ENCODE peak calls at places on chromosomes 11 and 22, in seven cellular contexts. One of them, this sample, is unnamed.

GRCh38 chr22:22820626-22821025 is 67.0 kb upstream of the IGLL5 start:
- DNase-seq in neuronal stem cell: no peak
- DNase-seq in IMR-90: no peak
- DNase-seq in H1: no peak
- DNase-seq in mesendoderm: no peak
- DNase-seq in trophoblast cell: no peak
- DNase-seq in mesenchymal stem cell: no peak
- DNase-seq in this sample: no peak

GRCh38 chr11:69304258-69304657 is 10.3 kb downstream of the MYEOV start:
- DNase-seq in neuronal stem cell: no peak
- DNase-seq in IMR-90: no peak
- DNase-seq in H1: no peak
- DNase-seq in mesendoderm: no peak
- DNase-seq in trophoblast cell: no peak
- DNase-seq in mesenchymal stem cell: no peak
- DNase-seq in this sample: no peak

GRCh38 chr11:102495161-102496042 is 35.1 kb downstream of the MMP7 start:
- DNase-seq in neuronal stem cell: peak; percentile 78
- DNase-seq in IMR-90: peak; percentile 88
- DNase-seq in H1: peak; percentile 63
- DNase-seq in mesendoderm: peak; percentile 86
- DNase-seq in trophoblast cell: peak; percentile 64
- DNase-seq in mesenchymal stem cell: peak; percentile 85
- DNase-seq in this sample: peak; percentile 68

GRCh38 chr11:121099364-121099763 is 1.7 kb upstream of the TECTA start:
- DNase-seq in neuronal stem cell: no peak
- DNase-seq in IMR-90: no peak
- DNase-seq in H1: no peak
- DNase-seq in mesendoderm: no peak
- DNase-seq in trophoblast cell: no peak
- DNase-seq in mesenchymal stem cell: no peak
- DNase-seq in this sample: no peak

GRCh38 chr11:134503596-134503995 is 91.6 kb upstream of the B3GAT1 start:
- DNase-seq in neuronal stem cell: no peak
- DNase-seq in IMR-90: no peak
- DNase-seq in H1: no peak
- DNase-seq in mesendoderm: no peak
- DNase-seq in trophoblast cell: no peak
- DNase-seq in mesenchymal stem cell: no peak
- DNase-seq in this sample: no peak

GRCh38 chr11:123585206-123585605 is 69.2 kb downstream of the SCN3B start:
- DNase-seq in neuronal stem cell: no peak
- DNase-seq in IMR-90: no peak
- DNase-seq in H1: no peak
- DNase-seq in mesendoderm: no peak
- DNase-seq in trophoblast cell: no peak
- DNase-seq in mesenchymal stem cell: no peak
- DNase-seq in this sample: no peak

GRCh38 chr11:1453611-1454386 is 32.8 kb downstream of the MOB2 start:
- DNase-seq in neuronal stem cell: no peak
- DNase-seq in IMR-90: no peak
- DNase-seq in H1: peak; percentile 74
- DNase-seq in mesendoderm: peak; percentile 61
- DNase-seq in trophoblast cell: no peak
- DNase-seq in mesenchymal stem cell: no peak
- DNase-seq in this sample: peak; percentile 92

GRCh38 chr22:43462701-43463100 is 50.9 kb downstream of the MPPED1 start:
- DNase-seq in neuronal stem cell: no peak
- DNase-seq in IMR-90: no peak
- DNase-seq in H1: no peak
- DNase-seq in mesendoderm: no peak
- DNase-seq in trophoblast cell: no peak
- DNase-seq in mesenchymal stem cell: no peak
- DNase-seq in this sample: no peak

GRCh38 chr22:23109079-23109347 is 32.8 kb downstream of the RSPH14 start:
- DNase-seq in neuronal stem cell: no peak
- DNase-seq in IMR-90: no peak
- DNase-seq in H1: no peak
- DNase-seq in mesendoderm: no peak
- DNase-seq in trophoblast cell: no peak
- DNase-seq in mesenchymal stem cell: no peak
- DNase-seq in this sample: no peak

GRCh38 chr11:128487978-128488377 is 99.4 kb downstream of the ETS1 start:
- DNase-seq in neuronal stem cell: no peak
- DNase-seq in IMR-90: no peak
- DNase-seq in H1: no peak
- DNase-seq in mesendoderm: no peak
- DNase-seq in trophoblast cell: no peak
- DNase-seq in mesenchymal stem cell: no peak
- DNase-seq in this sample: no peak

GRCh38 chr11:119712006-119712405 is 17.0 kb downstream of the NECTIN1 start:
- DNase-seq in neuronal stem cell: no peak
- DNase-seq in IMR-90: no peak
- DNase-seq in H1: no peak
- DNase-seq in mesendoderm: no peak
- DNase-seq in trophoblast cell: no peak
- DNase-seq in mesenchymal stem cell: no peak
- DNase-seq in this sample: no peak

GRCh38 chr11:119714189-119714588 is 14.8 kb downstream of the NECTIN1 start:
- DNase-seq in neuronal stem cell: no peak
- DNase-seq in IMR-90: no peak
- DNase-seq in H1: no peak
- DNase-seq in mesendoderm: no peak
- DNase-seq in trophoblast cell: no peak
- DNase-seq in mesenchymal stem cell: no peak
- DNase-seq in this sample: no peak

GRCh38 chr11:119714590-119714989 is 14.4 kb downstream of the NECTIN1 start:
- DNase-seq in neuronal stem cell: no peak
- DNase-seq in IMR-90: no peak
- DNase-seq in H1: no peak
- DNase-seq in mesendoderm: no peak
- DNase-seq in trophoblast cell: no peak
- DNase-seq in mesenchymal stem cell: no peak
- DNase-seq in this sample: no peak

GRCh38 chr11:119712459-119713360 is 16.3 kb downstream of the NECTIN1 start:
- DNase-seq in neuronal stem cell: no peak
- DNase-seq in IMR-90: no peak
- DNase-seq in H1: no peak
- DNase-seq in mesendoderm: peak; percentile 65
- DNase-seq in trophoblast cell: no peak
- DNase-seq in mesenchymal stem cell: no peak
- DNase-seq in this sample: no peak

GRCh38 chr11:119713361-119714040 is 15.5 kb downstream of the NECTIN1 start:
- DNase-seq in neuronal stem cell: no peak
- DNase-seq in IMR-90: no peak
- DNase-seq in H1: no peak
- DNase-seq in mesendoderm: peak; percentile 59
- DNase-seq in trophoblast cell: no peak
- DNase-seq in mesenchymal stem cell: no peak
- DNase-seq in this sample: no peak
- H3K23ac ChIP-seq in neuronal stem cell: peak overlapping the region; percentile 27
- H3K23ac ChIP-seq in IMR-90: no peak overlapping the region
- H3K23ac ChIP-seq in H1: no peak overlapping the region
- H3K23ac ChIP-seq in mesendoderm: no peak overlapping the region
- H3K23ac ChIP-seq in trophoblast cell: no peak overlapping the region
- H3K23ac ChIP-seq in mesenchymal stem cell: no peak overlapping the region
- H3K23ac ChIP-seq in this sample: no peak overlapping the region

GRCh38 chr11:113626736-113627135 is 79.4 kb downstream of the TMPRSS5 start:
- DNase-seq in neuronal stem cell: no peak
- DNase-seq in IMR-90: no peak
- DNase-seq in H1: no peak
- DNase-seq in mesendoderm: no peak
- DNase-seq in trophoblast cell: no peak
- DNase-seq in mesenchymal stem cell: no peak
- DNase-seq in this sample: no peak
- H3K4ac ChIP-seq in neuronal stem cell: no peak overlapping the region
- H3K4ac ChIP-seq in IMR-90: no peak overlapping the region
- H3K4ac ChIP-seq in H1: no peak overlapping the region
- H3K4ac ChIP-seq in mesendoderm: no peak overlapping the region
- H3K4ac ChIP-seq in trophoblast cell: no peak overlapping the region
- H3K4ac ChIP-seq in mesenchymal stem cell: no peak overlapping the region
- H3K4ac ChIP-seq in this sample: no peak overlapping the region

GRCh38 chr11:3745161-3745560 is 52.2 kb downstream of the NUP98 start:
- DNase-seq in neuronal stem cell: no peak
- DNase-seq in IMR-90: no peak
- DNase-seq in H1: no peak
- DNase-seq in mesendoderm: no peak
- DNase-seq in trophoblast cell: peak; percentile 18
- DNase-seq in mesenchymal stem cell: no peak
- DNase-seq in this sample: no peak
- H3K23ac ChIP-seq in neuronal stem cell: no peak overlapping the region
- H3K23ac ChIP-seq in IMR-90: no peak overlapping the region
- H3K23ac ChIP-seq in H1: no peak overlapping the region
- H3K23ac ChIP-seq in mesendoderm: no peak overlapping the region
- H3K23ac ChIP-seq in trophoblast cell: no peak overlapping the region
- H3K23ac ChIP-seq in mesenchymal stem cell: no peak overlapping the region
- H3K23ac ChIP-seq in this sample: no peak overlapping the region

GRCh38 chr11:94577841-94578240 is 10.7 kb downstream of the PIWIL4 start:
- DNase-seq in neuronal stem cell: no peak
- DNase-seq in IMR-90: no peak
- DNase-seq in H1: no peak
- DNase-seq in mesendoderm: no peak
- DNase-seq in trophoblast cell: no peak
- DNase-seq in mesenchymal stem cell: no peak
- DNase-seq in this sample: no peak
- H3K4ac ChIP-seq in neuronal stem cell: no peak overlapping the region
- H3K4ac ChIP-seq in IMR-90: no peak overlapping the region
- H3K4ac ChIP-seq in H1: no peak overlapping the region
- H3K4ac ChIP-seq in mesendoderm: no peak overlapping the region
- H3K4ac ChIP-seq in trophoblast cell: no peak overlapping the region
- H3K4ac ChIP-seq in mesenchymal stem cell: no peak overlapping the region
- H3K4ac ChIP-seq in this sample: no peak overlapping the region